ENCODE peak calls at places on chromosomes 13 and 19, in eight cellular contexts. L is GM03348, I is GM20000, W is nucleus accumbens, Y is GM12865, U is nephron progenitor cell, M is H9, G is NCI-H510A. J is an unnamed sample.
A peak's percentile ranks its signal among the peaks of the same experiment; 100 is the strongest.

GRCh38 chr19:33665776-33666175 is 44.0 kb downstream of the CHST8 start:
- DNase-seq in U (no peak), Y (no peak), M (no peak), W (no peak), I (no peak), L (no peak), G (no peak), J (no peak)

GRCh38 chr13:110509971-110510786 is 51.3 kb downstream of the RAB20 start:
- DNase-seq in L (peak; percentile 33), I (peak; percentile 70), G (no peak), U (no peak), W (no peak), Y (no peak), M (no peak), J (no peak)

GRCh38 chr13:92842145-92842544 is 384.5 kb upstream of the GPC6 start:
- DNase-seq in Y (no peak), W (no peak), G (no peak), M (no peak), L (peak; percentile 63), U (no peak), I (no peak), J (no peak)

GRCh38 chr13:40316301-40316700 is 350.1 kb downstream of the FOXO1 start:
- DNase-seq in U (no peak), G (no peak), I (no peak), W (no peak), M (no peak), L (no peak), Y (no peak), J (no peak)

GRCh38 chr13:60426075-60426474 is 29.1 kb downstream of the TDRD3 start:
- DNase-seq in I (no peak), Y (no peak), M (no peak), G (no peak), W (no peak), L (no peak), U (no peak), J (no peak)

GRCh38 chr19:3048190-3048533 is 14.1 kb downstream of the TLE5 start:
- DNase-seq in M (no peak), G (no peak), W (no peak), I (no peak), Y (no peak), L (no peak), U (no peak), J (no peak)

GRCh38 chr19:839146-839872 is 1.5 kb upstream of the PRTN3 start:
- DNase-seq in W (no peak), I (no peak), L (no peak), Y (no peak), G (no peak), U (no peak), M (no peak), J (no peak)

GRCh38 chr13:109254271-109254670 is 532.1 kb downstream of the IRS2 start:
- DNase-seq in W (no peak), L (no peak), Y (no peak), G (no peak), I (no peak), M (no peak), U (no peak), J (no peak)

GRCh38 chr13:46142692-46143238 is 37.9 kb upstream of the CPB2 start:
- DNase-seq in W (no peak), M (no peak), U (no peak), L (no peak), Y (no peak), I (no peak), G (no peak), J (no peak)

GRCh38 chr19:45863840-45864628 is at the start of gene FOXA3:
- DNase-seq in U (peak; percentile 63), W (no peak), Y (peak; percentile 69), I (peak; percentile 95), M (peak; percentile 83), G (peak; percentile 60), L (peak; percentile 74), J (peak; percentile 37)

GRCh38 chr13:110716235-110716505 is 2.7 kb downstream of the ING1 start:
- DNase-seq in G (no peak), Y (peak; percentile 40), W (no peak), L (no peak), I (no peak), U (no peak), M (no peak), J (no peak)